ENCODE peak calls at places on chromosomes 7 and 10, in five cellular contexts. A, O, K, B and C are unnamed samples.

GRCh38 chr7:48360574-48360973 is 189.3 kb downstream of the ABCA13 start:
- DNase-seq in K (no peak), A (no peak), B (no peak), O (peak; percentile 19), C (no peak)

GRCh38 chr10:113891476-113891875 is 37.0 kb downstream of the NHLRC2 start:
- DNase-seq in A (no peak), B (no peak), K (no peak), O (no peak), C (no peak)

GRCh38 chr10:77673086-77673485 is 35.5 kb upstream of the KCNMA1 start:
- DNase-seq in O (peak; percentile 10), A (no peak), K (no peak), B (no peak), C (no peak)

GRCh38 chr7:33905389-33906032 is at the start of gene BMPER:
- DNase-seq in O (peak; percentile 19), A (no peak), K (peak; percentile 82), B (no peak), C (no peak)

GRCh38 chr10:46220187-46220586 is 66.6 kb upstream of the ANTXRL start:
- DNase-seq in A (peak; percentile 48), B (no peak), K (peak; percentile 1), O (no peak), C (no peak)

GRCh38 chr10:21495686-21496284 is 29.7 kb downstream of the SKIDA1 start:
- DNase-seq in B (peak; percentile 81), K (peak; percentile 97), O (peak; percentile 77), A (peak; percentile 94), C (peak; percentile 91)

GRCh38 chr10:129375912-129376311 is 91.1 kb upstream of the MGMT start:
- DNase-seq in K (no peak), O (no peak), B (no peak), A (peak; percentile 72), C (no peak)

GRCh38 chr10:32680803-32681557 is 235.0 kb downstream of the CCDC7 start:
- DNase-seq in A (no peak), K (no peak), O (no peak), B (no peak), C (no peak)

GRCh38 chr10:132799856-132800255 is 13.9 kb upstream of the NKX6-2 start:
- DNase-seq in A (no peak), B (no peak), K (no peak), O (no peak), C (no peak)

GRCh38 chr10:11307004-11307403 is 289.3 kb downstream of the CELF2 start:
- DNase-seq in K (no peak), O (no peak), A (no peak), B (no peak), C (no peak)

GRCh38 chr7:133365892-133366291 is 113.0 kb downstream of the EXOC4 start:
- DNase-seq in O (peak; percentile 62), B (no peak), A (no peak), K (no peak), C (no peak)

GRCh38 chr10:61172182-61172926 is 228.4 kb upstream of the RHOBTB1 start:
- DNase-seq in K (no peak), O (no peak), B (no peak), A (no peak), C (no peak)

GRCh38 chr7:129665013-129665401 is 53.5 kb downstream of the NRF1 start:
- DNase-seq in O (peak; percentile 98), A (no peak), B (no peak), K (peak; percentile 77), C (no peak)

GRCh38 chr10:94361161-94361794 is 1.5 kb downstream of the NOC3L start:
- DNase-seq in O (no peak), K (peak; percentile 7), A (no peak), B (no peak), C (no peak)

GRCh38 chr7:106166651-106167342 is 54.7 kb upstream of the SYPL1 start:
- DNase-seq in A (no peak), K (peak; percentile 75), O (peak; percentile 83), B (no peak), C (peak; percentile 43)

GRCh38 chr7:24965831-24966708 is 13.9 kb downstream of the OSBPL3 start:
- DNase-seq in O (peak; percentile 15), A (no peak), K (no peak), B (peak; percentile 20), C (peak; percentile 29)

GRCh38 chr10:34715511-34716187 is 99.4 kb downstream of the PARD3 start:
- DNase-seq in B (no peak), K (no peak), A (no peak), O (no peak), C (no peak)

GRCh38 chr10:86376403-86376802 is 9.8 kb upstream of the GRID1 start:
- DNase-seq in O (no peak), A (no peak), K (no peak), B (no peak), C (no peak)